ENCODE peak calls at places on chromosomes 2 and 18, in eight cellular contexts. O is heart right ventricle, S is HCT116, U is HepG2, M is psoas muscle, L is suprapubic skin, V is AG04449, A is mucosa of descending colon. Y is an unnamed sample.

GRCh38 chr2:30356061-30356460 is 91.0 kb upstream of the LCLAT1 start:
- DNase-seq in V (no peak), L (no peak), U (no peak), S (no peak), M (no peak), O (no peak), A (no peak), Y (no peak)

GRCh38 chr2:199456383-199457146 is 1.2 kb downstream of the SATB2 start:
- DNase-seq in O (no peak), A (no peak), L (no peak), S (no peak), U (no peak), M (no peak), V (no peak), Y (no peak)

GRCh38 chr2:182672471-182673165 is 43.4 kb upstream of the DNAJC10 start:
- DNase-seq in A (no peak), M (no peak), S (peak), V (peak), U (no peak), O (no peak), L (no peak), Y (no peak)

GRCh38 chr18:35927431-35927830 is 45.0 kb upstream of the RMP24 start:
- DNase-seq in A (no peak), V (no peak), M (no peak), U (no peak), S (no peak), L (no peak), O (no peak), Y (no peak)

GRCh38 chr2:131151398-131151797 is 46.3 kb downstream of the PLEKHB2 start:
- DNase-seq in S (no peak), M (no peak), O (no peak), L (no peak), V (no peak), U (no peak), A (no peak), Y (no peak)

GRCh38 chr2:237280235-237280634 is 133.7 kb downstream of the COL6A3 start:
- DNase-seq in S (no peak), O (no peak), A (no peak), L (no peak), M (no peak), U (no peak), V (peak), Y (no peak)

GRCh38 chr18:2920027-2920426 is 73.2 kb downstream of the EMILIN2 start:
- DNase-seq in V (no peak), U (no peak), A (no peak), M (no peak), O (no peak), S (no peak), L (no peak), Y (peak)

GRCh38 chr2:216549926-216550690 is 51.5 kb downstream of the RPL37A start:
- DNase-seq in L (no peak), S (no peak), V (no peak), A (no peak), O (no peak), M (no peak), U (no peak), Y (no peak)

GRCh38 chr2:176038694-176039093 is 36.6 kb upstream of the LNPK start:
- DNase-seq in S (no peak), L (no peak), O (no peak), U (no peak), V (no peak), M (no peak), A (no peak), Y (no peak)

GRCh38 chr2:233441161-233442027 is 87.1 kb downstream of the DGKD start:
- DNase-seq in M (peak), A (no peak), L (peak), V (no peak), O (no peak), U (no peak), S (no peak), Y (no peak)

DNA sequence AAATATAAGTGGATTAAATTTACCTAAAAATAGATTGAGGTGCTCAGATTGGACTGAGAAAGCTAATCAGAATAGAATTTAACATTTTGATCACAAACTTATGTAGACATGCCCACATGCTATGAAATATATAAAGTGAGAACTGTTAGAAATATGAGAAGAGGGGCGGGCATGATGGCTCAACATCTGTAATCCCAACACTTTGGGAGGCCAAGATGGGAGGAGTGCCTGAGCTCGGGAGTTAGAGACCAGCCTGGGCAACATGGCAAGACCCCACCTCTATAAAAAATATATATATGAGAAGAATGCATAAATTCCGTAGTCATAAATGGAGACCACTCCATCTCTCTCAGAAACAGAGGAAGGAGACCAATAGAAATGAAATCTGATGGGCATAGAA is 25.7 kb downstream of the NTSR2 start:
- DNase-seq in U (no peak), O (no peak), L (no peak), M (no peak), S (no peak), A (no peak), V (no peak), Y (no peak)
- H3K4me3 ChIP-seq in U (no peak), O (no peak), L (no peak), M (no peak), S (no peak), A (no peak), V (no peak), Y (no peak)

GRCh38 chr18:23306842-23307241 is 146.2 kb upstream of the RIOK3 start:
- DNase-seq in A (no peak), M (no peak), U (no peak), O (no peak), S (no peak), V (no peak), L (no peak), Y (no peak)

GRCh38 chr18:23302852-23303527 is 150.1 kb upstream of the RIOK3 start:
- DNase-seq in M (no peak), A (no peak), L (no peak), U (no peak), O (no peak), V (peak), S (no peak), Y (no peak)

GRCh38 chr18:23302514-23302851 is 150.6 kb upstream of the RIOK3 start:
- DNase-seq in M (no peak), S (no peak), V (no peak), A (no peak), L (no peak), U (no peak), O (no peak), Y (no peak)

GRCh38 chr18:23311346-23312103 is 141.6 kb upstream of the RIOK3 start:
- DNase-seq in L (no peak), A (no peak), M (peak), S (no peak), U (no peak), V (no peak), O (peak), Y (peak)

DNA sequence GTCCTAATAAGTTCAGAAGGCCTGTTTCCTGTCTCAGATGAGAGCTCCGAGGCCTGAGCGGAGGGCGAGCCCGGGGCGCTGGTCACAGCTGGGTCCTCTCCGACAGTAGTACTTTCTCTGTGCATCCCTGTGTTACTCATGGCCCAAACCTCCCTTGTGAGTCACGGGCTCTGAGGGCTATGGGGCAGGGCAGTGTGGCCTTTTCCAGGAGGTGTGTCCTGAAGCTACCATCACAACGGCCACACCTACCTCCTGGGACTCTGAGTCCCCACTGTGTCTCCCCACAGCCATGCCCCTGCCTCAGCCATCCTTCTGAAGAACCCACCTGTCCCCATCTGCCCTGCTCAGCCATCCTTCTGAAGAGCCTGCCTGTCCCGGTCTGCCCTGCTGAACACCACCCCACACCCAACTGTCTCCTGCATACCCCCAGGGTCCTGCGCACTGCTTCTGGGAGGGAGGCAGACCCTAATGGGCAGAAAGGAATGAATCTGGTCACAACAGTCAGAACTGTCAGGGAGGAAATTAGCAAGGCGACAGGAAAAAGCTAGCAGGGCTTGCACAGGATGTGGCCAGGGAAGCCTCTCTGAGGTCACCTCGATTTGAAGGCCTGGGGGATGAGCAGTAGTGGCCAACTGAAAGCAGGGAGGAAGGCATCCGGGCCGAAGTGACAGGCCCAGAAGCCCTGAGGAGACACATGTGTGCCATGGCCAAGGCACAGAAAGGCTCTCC is 145.4 kb upstream of the RIOK3 start:
- DNase-seq in S (peak), O (no peak), L (no peak), V (no peak), U (no peak), M (no peak), A (no peak), Y (no peak)
- TF ChIP-seq CTCF in S (no peak), O (no peak), L (no peak), V (no peak), U (no peak), M (no peak), A (no peak), Y (no peak)

GRCh38 chr2:27096748-27097297 is 10.3 kb downstream of the KHK start:
- DNase-seq in U (no peak), M (no peak), S (no peak), L (no peak), O (no peak), A (no peak), V (no peak), Y (no peak)

GRCh38 chr2:27095427-27095744 is 8.8 kb downstream of the KHK start:
- DNase-seq in U (no peak), L (no peak), O (no peak), A (no peak), M (no peak), S (no peak), V (no peak), Y (no peak)

GRCh38 chr2:27097341-27097740 is 10.8 kb downstream of the KHK start:
- DNase-seq in M (no peak), O (no peak), S (no peak), V (no peak), L (no peak), U (no peak), A (no peak), Y (no peak)

GRCh38 chr2:27094353-27094984 is 7.9 kb downstream of the KHK start:
- DNase-seq in L (no peak), V (no peak), M (no peak), S (no peak), O (no peak), U (no peak), A (no peak), Y (no peak)

DNA sequence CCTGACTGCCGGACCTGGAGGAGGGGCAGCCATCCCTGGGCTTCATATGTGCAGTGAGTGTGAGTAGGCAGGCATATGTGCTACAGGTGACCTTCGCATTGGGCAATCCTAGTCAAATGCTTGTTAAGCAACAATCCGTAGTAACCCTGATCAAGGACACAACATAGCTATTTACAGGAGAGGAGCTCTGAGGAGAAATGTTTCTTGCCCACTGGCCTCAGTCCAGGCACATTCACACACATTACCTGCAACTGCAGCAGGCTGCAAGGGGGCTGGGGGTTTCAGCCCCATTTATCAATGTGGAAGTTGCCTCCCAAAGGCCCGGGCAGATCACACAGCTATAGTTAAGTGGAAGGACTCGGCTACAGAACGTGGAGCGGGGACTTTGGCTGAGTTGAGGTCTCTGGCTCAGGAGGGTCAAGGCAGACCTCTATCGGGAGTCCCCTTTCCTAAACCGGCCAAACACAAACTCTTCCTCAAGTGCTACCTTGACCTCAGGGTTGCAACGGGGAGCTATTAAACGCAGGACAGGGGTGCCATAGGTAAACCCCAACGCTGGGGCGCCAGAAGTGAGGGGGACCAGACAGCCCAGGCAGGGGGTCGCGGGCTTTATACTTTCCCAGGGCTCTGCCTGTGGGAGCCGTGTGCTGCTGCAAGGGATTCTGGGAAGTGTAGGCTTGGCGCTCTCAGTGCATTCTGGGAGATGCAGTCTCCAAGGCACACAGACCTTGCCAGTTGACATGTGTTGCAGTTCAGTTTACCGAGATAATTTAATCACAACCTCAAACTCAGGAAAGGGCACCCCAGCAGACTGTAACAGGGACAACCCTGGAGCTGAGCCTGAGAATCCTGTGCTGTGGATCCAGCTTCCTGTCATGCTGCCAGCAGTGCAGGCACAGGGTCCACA is 9.4 kb downstream of the KHK start:
- DNase-seq in L (no peak), O (peak), S (no peak), A (peak), U (peak), M (peak), V (no peak), Y (no peak)
- H3K4me3 ChIP-seq in L (peak), O (peak), S (no peak), A (no peak), U (peak), M (peak), V (peak), Y (peak)

DNA sequence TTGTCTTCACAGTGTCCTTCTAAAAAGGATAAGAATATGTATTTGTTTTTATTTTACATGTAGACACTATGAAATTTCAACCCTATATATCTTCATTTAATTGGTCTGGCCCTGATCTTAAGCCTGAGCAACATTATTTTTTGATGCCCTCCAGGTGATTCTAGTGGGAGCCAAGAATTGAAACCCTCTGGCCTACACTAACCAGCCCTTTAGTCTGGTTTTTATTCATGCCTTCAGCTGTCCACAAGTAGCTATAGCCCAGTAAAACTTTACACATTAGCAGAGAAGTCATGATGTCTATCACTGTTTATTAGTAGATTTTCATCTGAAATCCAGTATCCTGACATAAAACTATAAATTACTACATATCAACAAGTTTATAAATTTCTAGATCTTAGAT is 52.7 kb upstream of the UBXN4 start:
- DNase-seq in O (no peak), V (no peak), U (no peak), M (no peak), S (no peak), L (no peak), A (no peak), Y (no peak)
- TF ChIP-seq CTCF in O (no peak), V (no peak), U (no peak), M (no peak), S (no peak), L (no peak), A (no peak), Y (no peak)

Y was measured in coronary artery.